ENCODE peak calls at places on chromosomes 3 and 15, in nine cellular contexts. B, R, O, V, K, U, P, Q and C are unnamed samples.

GRCh38 chr3:142910280-142910679 is 21.4 kb upstream of the PCOLCE2 start:
- DNase-seq in B (no peak), R (peak; percentile 40), O (no peak), V (no peak), K (no peak), U (no peak), P (no peak), Q (no peak), C (no peak)

GRCh38 chr3:15501126-15501525 is 20.4 kb downstream of the COLQ start:
- DNase-seq in B (no peak), R (no peak), O (no peak), V (no peak), K (no peak), U (no peak), P (peak; percentile 44), Q (no peak), C (no peak)

GRCh38 chr3:17330660-17331059 is 411.8 kb downstream of the TBC1D5 start:
- DNase-seq in B (no peak), R (no peak), O (no peak), V (no peak), K (no peak), U (no peak), P (no peak), Q (no peak), C (no peak)

GRCh38 chr3:68817243-68817642 is 115.1 kb downstream of the TAFA4 start:
- DNase-seq in B (no peak), R (no peak), O (no peak), V (no peak), K (no peak), U (no peak), P (no peak), Q (no peak), C (no peak)

GRCh38 chr3:130850846-130851245 is 43.0 kb upstream of the ATP2C1 start:
- DNase-seq in B (no peak), R (peak; percentile 16), O (no peak), V (no peak), K (no peak), U (no peak), P (no peak), Q (peak; percentile 19), C (no peak)

GRCh38 chr3:36663666-36664291 is 100.6 kb downstream of the DCLK3 start:
- DNase-seq in B (no peak), R (peak; percentile 66), O (no peak), V (no peak), K (no peak), U (no peak), P (no peak), Q (no peak), C (peak; percentile 17)

GRCh38 chr3:193665370-193665989 is 72.5 kb downstream of the OPA1 start:
- DNase-seq in B (no peak), R (peak; percentile 67), O (no peak), V (no peak), K (peak; percentile 8), U (no peak), P (peak; percentile 14), Q (peak; percentile 74), C (no peak)

GRCh38 chr3:16508242-16508575 is 5.3 kb downstream of the RFTN1 start:
- DNase-seq in B (no peak), R (no peak), O (no peak), V (no peak), K (no peak), U (no peak), P (no peak), Q (no peak), C (no peak)

GRCh38 chr3:152405915-152406802 is 137.4 kb downstream of the MBNL1 start:
- DNase-seq in B (no peak), R (peak; percentile 94), O (no peak), V (peak; percentile 34), K (peak; percentile 95), U (no peak), P (no peak), Q (no peak), C (no peak)

GRCh38 chr15:67120839-67121540 is 55.6 kb downstream of the SMAD3 start:
- DNase-seq in B (peak; percentile 95), R (peak; percentile 93), O (peak; percentile 90), V (peak; percentile 93), K (peak; percentile 91), U (no peak), P (no peak), Q (peak; percentile 85), C (peak; percentile 98)

GRCh38 chr3:171121801-171122200 is 95.3 kb upstream of the SLC2A2 start:
- DNase-seq in B (no peak), R (no peak), O (no peak), V (no peak), K (no peak), U (no peak), P (no peak), Q (no peak), C (no peak)

GRCh38 chr15:70318996-70319465 is 221.3 kb upstream of the TLE3 start:
- DNase-seq in B (no peak), R (peak; percentile 94), O (no peak), V (peak; percentile 92), K (peak; percentile 88), U (no peak), P (no peak), Q (no peak), C (peak; percentile 77)

GRCh38 chr3:170614214-170614966 is 28.5 kb upstream of the SLC7A14 start:
- DNase-seq in B (peak; percentile 22), R (peak; percentile 90), O (peak; percentile 54), V (peak; percentile 18), K (peak; percentile 80), U (no peak), P (no peak), Q (no peak), C (peak; percentile 73)

GRCh38 chr3:29514170-29514569 is 233.3 kb downstream of the RBMS3 start:
- DNase-seq in B (no peak), R (peak; percentile 87), O (no peak), V (no peak), K (peak; percentile 51), U (no peak), P (no peak), Q (no peak), C (no peak)

GRCh38 chr3:159762981-159763465 is 225.6 kb upstream of the IL12A start:
- DNase-seq in B (peak; percentile 78), R (peak; percentile 83), O (peak; percentile 31), V (peak; percentile 82), K (peak; percentile 69), U (peak; percentile 87), P (peak; percentile 60), Q (peak; percentile 19), C (peak; percentile 84)

GRCh38 chr3:159763466-159764210 is 225.0 kb upstream of the IL12A start:
- DNase-seq in B (peak; percentile 80), R (peak; percentile 78), O (peak; percentile 43), V (peak; percentile 85), K (no peak), U (peak; percentile 95), P (peak; percentile 91), Q (peak; percentile 21), C (peak; percentile 93)

GRCh38 chr3:159761826-159762225 is 226.8 kb upstream of the IL12A start:
- DNase-seq in B (no peak), R (no peak), O (no peak), V (no peak), K (no peak), U (no peak), P (no peak), Q (no peak), C (no peak)

GRCh38 chr3:159761377-159761776 is 227.3 kb upstream of the IL12A start:
- DNase-seq in B (peak; percentile 45), R (peak; percentile 60), O (no peak), V (peak; percentile 68), K (no peak), U (no peak), P (no peak), Q (no peak), C (peak; percentile 82)

DNA sequence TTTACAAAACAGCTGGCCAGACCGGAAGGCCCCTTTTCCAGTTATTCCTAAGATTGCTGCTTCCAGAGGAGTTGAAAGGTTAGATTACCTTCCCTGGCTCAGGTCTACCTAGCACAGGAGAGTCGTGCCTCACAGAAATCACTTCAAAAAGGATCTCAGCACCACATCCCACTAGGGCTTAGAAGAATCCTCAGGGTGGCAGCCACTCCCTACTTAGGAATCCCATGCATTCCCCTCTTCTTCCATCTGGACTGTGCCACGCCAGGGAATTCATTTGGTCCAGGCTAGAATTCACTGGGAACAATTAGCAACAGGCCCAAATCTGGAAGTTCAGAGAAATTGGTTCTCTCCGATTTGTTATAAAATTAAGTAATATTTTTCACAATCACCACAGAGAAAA is 226.4 kb upstream of the IL12A start:
- DNase-seq in B (no peak), R (peak; percentile 40), O (no peak), V (no peak), K (no peak), U (no peak), P (no peak), Q (no peak), C (peak; percentile 63)
- H3K4me3 ChIP-seq in B (no peak overlapping the region), R (no peak overlapping the region), O (no peak overlapping the region), V (no peak overlapping the region), K (no peak overlapping the region), U (peak overlapping the region; percentile 83), P (no peak overlapping the region), Q (no peak overlapping the region), C (peak overlapping the region; percentile 83)

GRCh38 chr3:177191108-177191779 is 6.0 kb downstream of the TBL1XR1 start:
- DNase-seq in B (no peak), R (no peak), O (no peak), V (no peak), K (no peak), U (no peak), P (no peak), Q (no peak), C (no peak)
- H3K4me3 ChIP-seq in B (no peak overlapping the region), R (no peak overlapping the region), O (no peak overlapping the region), V (no peak overlapping the region), K (no peak overlapping the region), U (peak overlapping the region; percentile 59), P (no peak overlapping the region), Q (peak overlapping the region; percentile 66), C (no peak overlapping the region)

GRCh38 chr15:75042730-75043508 is 19.5 kb downstream of the PPCDC start:
- DNase-seq in B (peak; percentile 83), R (peak; percentile 31), O (peak; percentile 90), V (peak; percentile 61), K (no peak), U (peak; percentile 85), P (peak; percentile 90), Q (peak; percentile 90), C (peak; percentile 36)
- H3K4me3 ChIP-seq in B (no peak overlapping the region), R (peak overlapping the region; percentile 5), O (no peak overlapping the region), V (no peak overlapping the region), K (no peak overlapping the region), U (no peak overlapping the region), P (no peak overlapping the region), Q (no peak overlapping the region), C (no peak overlapping the region)

GRCh38 chr15:44312108-44312507 is 23.6 kb downstream of the GOLM2 start:
- DNase-seq in B (no peak), R (no peak), O (no peak), V (no peak), K (no peak), U (no peak), P (no peak), Q (no peak), C (no peak)

GRCh38 chr15:44307712-44308111 is 19.2 kb downstream of the GOLM2 start:
- DNase-seq in B (no peak), R (no peak), O (no peak), V (no peak), K (no peak), U (no peak), P (no peak), Q (no peak), C (no peak)

GRCh38 chr15:44311136-44311535 is 22.6 kb downstream of the GOLM2 start:
- DNase-seq in B (no peak), R (no peak), O (no peak), V (no peak), K (no peak), U (no peak), P (no peak), Q (no peak), C (no peak)

GRCh38 chr15:44308874-44309273 is 20.4 kb downstream of the GOLM2 start:
- DNase-seq in B (no peak), R (no peak), O (no peak), V (no peak), K (no peak), U (no peak), P (no peak), Q (no peak), C (no peak)

GRCh38 chr15:44308415-44308814 is 19.9 kb downstream of the GOLM2 start:
- DNase-seq in B (no peak), R (no peak), O (no peak), V (no peak), K (no peak), U (no peak), P (no peak), Q (peak; percentile 38), C (no peak)
- H3K4me3 ChIP-seq in B (no peak overlapping the region), R (no peak overlapping the region), O (no peak overlapping the region), V (no peak overlapping the region), K (no peak overlapping the region), U (no peak overlapping the region), P (no peak overlapping the region), Q (peak overlapping the region; percentile 7), C (no peak overlapping the region)